ENCODE peak calls at places on chromosomes 16 and 17, in four cellular contexts. M, R, X and U are unnamed samples.

GRCh38 chr16:67327774-67328173 is 1.2 kb downstream of the LRRC36 start:
- DNase-seq in M (no peak), R (no peak), X (no peak), U (no peak)

GRCh38 chr16:65546353-65546791 is 424.5 kb upstream of the CDH11 start:
- DNase-seq in M (no peak), R (no peak), X (no peak), U (no peak)

GRCh38 chr17:13273744-13274295 is 256.0 kb upstream of the ELAC2 start:
- DNase-seq in M (no peak), R (no peak), X (no peak), U (no peak)

GRCh38 chr17:74780443-74781238 is 4.5 kb upstream of the NAT9 start:
- DNase-seq in M (peak), R (peak), X (no peak), U (peak)

GRCh38 chr16:79662673-79663313 is 62.3 kb upstream of the MAF start:
- DNase-seq in M (no peak), R (no peak), X (no peak), U (no peak)

GRCh38 chr17:43332211-43332610 is 66.6 kb upstream of the ARL4D start:
- DNase-seq in M (no peak), R (no peak), X (no peak), U (no peak)

GRCh38 chr16:53457670-53458069 is 23.4 kb downstream of the RBL2 start:
- DNase-seq in M (no peak), R (peak), X (no peak), U (no peak)

GRCh38 chr17:55416000-55416399 is 5.6 kb downstream of the MMD start:
- DNase-seq in M (no peak), R (no peak), X (no peak), U (no peak)

GRCh38 chr17:76054112-76054476 is 18.2 kb downstream of the SRP68 start:
- DNase-seq in M (no peak), R (no peak), X (no peak), U (no peak)

GRCh38 chr16:88469615-88470395 is 16.7 kb downstream of the ZFPM1 start:
- DNase-seq in M (no peak), R (no peak), X (no peak), U (no peak)

GRCh38 chr16:85571813-85572619 is 41.1 kb upstream of the GSE1 start:
- DNase-seq in M (no peak), R (peak), X (no peak), U (no peak)

GRCh38 chr16:50151744-50152143 is 1.4 kb upstream of the TENT4B start:
- DNase-seq in M (no peak), R (no peak), X (no peak), U (no peak)

GRCh38 chr17:60803059-60803458 is 125.4 kb downstream of the BCAS3 start:
- DNase-seq in M (no peak), R (no peak), X (no peak), U (no peak)